ENCODE peak calls at places on chromosomes 4 and X, in nine cellular contexts. F, K, C, O, Q, J, Z, X and L are unnamed samples.

GRCh38 chr4:20253799-20254409 is 2.2 kb downstream of the SLIT2 start:
- DNase-seq in F (peak), K (no peak), C (no peak), O (no peak), Q (peak), J (no peak), Z (peak), X (peak), L (no peak)

GRCh38 chrX:109714340-109714958 is 18.6 kb downstream of the ACSL4 start:
- DNase-seq in F (no peak), K (no peak), C (no peak), O (no peak), Q (no peak), J (no peak), Z (no peak), X (peak), L (no peak)

GRCh38 chr4:126465341-126465740 is 1150.6 kb downstream of the FAT4 start:
- DNase-seq in F (no peak), K (no peak), C (no peak), O (no peak), Q (no peak), J (no peak), Z (no peak), X (no peak), L (no peak)

GRCh38 chrX:53186363-53186762 is 38.6 kb downstream of the KDM5C start:
- DNase-seq in F (no peak), K (no peak), C (no peak), O (no peak), Q (no peak), J (no peak), Z (no peak), X (peak), L (no peak)

GRCh38 chrX:69503835-69504625 is at the start of gene NALF2:
- DNase-seq in F (peak), K (no peak), C (peak), O (peak), Q (no peak), J (no peak), Z (peak), X (peak), L (no peak)

GRCh38 chrX:72057331-72057730 is 74.4 kb downstream of the RTL5 start:
- DNase-seq in F (no peak), K (no peak), C (no peak), O (peak), Q (no peak), J (no peak), Z (no peak), X (no peak), L (no peak)

GRCh38 chrX:15675490-15675921 is 10.9 kb upstream of the CLTRN start:
- DNase-seq in F (peak), K (peak), C (peak), O (peak), Q (peak), J (peak), Z (no peak), X (peak), L (peak)

GRCh38 chr4:179976777-179977176 is 2266.4 kb upstream of the TENM3 start:
- DNase-seq in F (no peak), K (no peak), C (no peak), O (no peak), Q (no peak), J (no peak), Z (no peak), X (no peak), L (no peak)

GRCh38 chr4:81422591-81422990 is 49.1 kb downstream of the RASGEF1B start:
- DNase-seq in F (no peak), K (no peak), C (no peak), O (no peak), Q (no peak), J (no peak), Z (no peak), X (no peak), L (no peak)

GRCh38 chr4:1233641-1234277 is 15.2 kb downstream of the CTBP1 start:
- DNase-seq in F (no peak), K (no peak), C (no peak), O (no peak), Q (peak), J (no peak), Z (peak), X (no peak), L (no peak)

GRCh38 chr4:78024085-78024484 is 33.0 kb upstream of the FRAS1 start:
- DNase-seq in F (no peak), K (no peak), C (no peak), O (no peak), Q (no peak), J (no peak), Z (no peak), X (no peak), L (no peak)

GRCh38 chrX:153882086-153882498 is 3.9 kb downstream of the L1CAM start:
- DNase-seq in F (no peak), K (peak), C (no peak), O (no peak), Q (no peak), J (no peak), Z (no peak), X (peak), L (no peak)

GRCh38 chr4:2694691-2695090 is 61.4 kb downstream of the TNIP2 start:
- DNase-seq in F (no peak), K (no peak), C (no peak), O (no peak), Q (no peak), J (no peak), Z (no peak), X (peak), L (no peak)